ENCODE peak calls at places on chromosome 15, in five cellular contexts. D is astrocyte of the cerebellum; F is left lung; R is effector memory CD4-positive, alpha-beta T cell; C is breast epithelium. O is an unnamed sample.

GRCh38 chr15:47301481-47301880 is 415.8 kb upstream of the SEMA6D start:
- DNase-seq in D (no peak), F (no peak), R (no peak), C (no peak), O (no peak)

GRCh38 chr15:77178421-77178820 is 107.5 kb upstream of the TSPAN3 start:
- DNase-seq in D (no peak), F (no peak), R (no peak), C (no peak), O (no peak)

GRCh38 chr15:64869501-64869900 is 27.8 kb downstream of the PLEKHO2 start:
- DNase-seq in D (no peak), F (no peak), R (no peak), C (no peak), O (no peak)

GRCh38 chr15:77143606-77144005 is 72.7 kb upstream of the TSPAN3 start:
- DNase-seq in D (no peak), F (no peak), R (no peak), C (no peak), O (no peak)

GRCh38 chr15:68829068-68829467 is 8.4 kb upstream of the ANP32A start:
- DNase-seq in D (no peak), F (no peak), R (no peak), C (no peak), O (no peak)

GRCh38 chr15:34264070-34264469 is 39.3 kb downstream of the EMC4 start:
- DNase-seq in D (no peak), F (no peak), R (no peak), C (no peak), O (no peak)

GRCh38 chr15:77830041-77830440 is 197.3 kb upstream of the LINGO1 start:
- DNase-seq in D (peak; percentile 78), F (no peak), R (no peak), C (no peak), O (no peak)

GRCh38 chr15:58742424-58743160 is 6.9 kb downstream of the ADAM10 start:
- DNase-seq in D (no peak), F (no peak), R (no peak), C (no peak), O (no peak)

GRCh38 chr15:82140859-82141258 is 95.0 kb upstream of the MEX3B start:
- DNase-seq in D (no peak), F (no peak), R (no peak), C (no peak), O (no peak)

GRCh38 chr15:100715571-100716455 is 113.4 kb downstream of the ASB7 start:
- DNase-seq in D (no peak), F (no peak), R (no peak), C (peak; percentile 17), O (no peak)

GRCh38 chr15:35038655-35039534 is 46.2 kb downstream of the NANOGP8 start:
- DNase-seq in D (no peak), F (no peak), R (no peak), C (no peak), O (no peak)

GRCh38 chr15:57503051-57503702 is 88.5 kb upstream of the MYZAP start:
- DNase-seq in D (no peak), F (no peak), R (no peak), C (no peak), O (no peak)

GRCh38 chr15:57198654-57199241 is 177.6 kb upstream of the CGNL1 start:
- DNase-seq in D (no peak), F (no peak), R (no peak), C (no peak), O (no peak)

GRCh38 chr15:27059610-27060202 is 88.7 kb downstream of the GABRG3 start:
- DNase-seq in D (peak; percentile 15), F (no peak), R (no peak), C (no peak), O (no peak)

GRCh38 chr15:70319466-70319865 is 221.7 kb upstream of the TLE3 start:
- DNase-seq in D (no peak), F (no peak), R (no peak), C (peak; percentile 11), O (peak; percentile 13)

GRCh38 chr15:44788748-44789147 is 52.4 kb downstream of the TRIM69 start:
- DNase-seq in D (no peak), F (no peak), R (no peak), C (no peak), O (no peak)

GRCh38 chr15:100879046-100879445 is 585 bp upstream of the ALDH1A3 start:
- DNase-seq in D (no peak), F (no peak), R (no peak), C (no peak), O (no peak)

GRCh38 chr15:86247249-86247955 is 167.7 kb downstream of the AGBL1 start:
- DNase-seq in D (no peak), F (peak; percentile 61), R (no peak), C (peak; percentile 19), O (no peak)

GRCh38 chr15:40825661-40826088 is 2.8 kb downstream of the PPP1R14D start:
- DNase-seq in D (no peak), F (no peak), R (no peak), C (no peak), O (no peak)

GRCh38 chr15:93233710-93234109 is 144.7 kb upstream of the RGMA start:
- DNase-seq in D (no peak), F (no peak), R (no peak), C (no peak), O (no peak)

GRCh38 chr15:65638681-65639089 is 16.9 kb downstream of the SLC24A1 start:
- DNase-seq in D (peak; percentile 69), F (no peak), R (no peak), C (no peak), O (no peak)

GRCh38 chr15:31400222-31400927 is 73.7 kb downstream of the KLF13 start:
- DNase-seq in D (no peak), F (no peak), R (no peak), C (no peak), O (no peak)

GRCh38 chr15:68277131-68277604 is 377 bp upstream of the FEM1B start:
- DNase-seq in D (peak; percentile 12), F (peak; percentile 42), R (no peak), C (no peak), O (no peak)

GRCh38 chr15:39255760-39256159 is 325.1 kb upstream of the THBS1 start:
- DNase-seq in D (no peak), F (no peak), R (no peak), C (no peak), O (no peak)

GRCh38 chr15:70095387-70096214 is 2.1 kb downstream of the TLE3 start:
- DNase-seq in D (no peak), F (peak; percentile 90), R (no peak), C (no peak), O (no peak)

GRCh38 chr15:74461847-74462511 is 1.0 kb upstream of the UBL7 start:
- DNase-seq in D (no peak), F (no peak), R (no peak), C (no peak), O (no peak)

GRCh38 chr15:75538376-75538775 is 40.7 kb downstream of the PTPN9 start:
- DNase-seq in D (no peak), F (no peak), R (no peak), C (no peak), O (no peak)

GRCh38 chr15:80550910-80551265 is 144.2 kb upstream of the ABHD17C start:
- DNase-seq in D (no peak), F (no peak), R (no peak), C (no peak), O (no peak)

GRCh38 chr15:55683366-55683765 is 59.6 kb downstream of the PRTG start:
- DNase-seq in D (peak; percentile 54), F (no peak), R (no peak), C (no peak), O (no peak)

GRCh38 chr15:55770261-55770660 is 27.3 kb upstream of the PRTG start:
- DNase-seq in D (no peak), F (no peak), R (no peak), C (no peak), O (no peak)

GRCh38 chr15:81196576-81197254 is at the start of gene IL16:
- DNase-seq in D (no peak), F (no peak), R (no peak), C (no peak), O (no peak)

GRCh38 chr15:72902245-72902928 is 118.8 kb upstream of the ADPGK start:
- DNase-seq in D (peak; percentile 80), F (no peak), R (no peak), C (peak; percentile 20), O (no peak)
- H3K4me3 ChIP-seq in D (no peak overlapping the region), F (no peak overlapping the region), R (no peak overlapping the region), C (no peak overlapping the region), O (no peak overlapping the region)

DNA sequence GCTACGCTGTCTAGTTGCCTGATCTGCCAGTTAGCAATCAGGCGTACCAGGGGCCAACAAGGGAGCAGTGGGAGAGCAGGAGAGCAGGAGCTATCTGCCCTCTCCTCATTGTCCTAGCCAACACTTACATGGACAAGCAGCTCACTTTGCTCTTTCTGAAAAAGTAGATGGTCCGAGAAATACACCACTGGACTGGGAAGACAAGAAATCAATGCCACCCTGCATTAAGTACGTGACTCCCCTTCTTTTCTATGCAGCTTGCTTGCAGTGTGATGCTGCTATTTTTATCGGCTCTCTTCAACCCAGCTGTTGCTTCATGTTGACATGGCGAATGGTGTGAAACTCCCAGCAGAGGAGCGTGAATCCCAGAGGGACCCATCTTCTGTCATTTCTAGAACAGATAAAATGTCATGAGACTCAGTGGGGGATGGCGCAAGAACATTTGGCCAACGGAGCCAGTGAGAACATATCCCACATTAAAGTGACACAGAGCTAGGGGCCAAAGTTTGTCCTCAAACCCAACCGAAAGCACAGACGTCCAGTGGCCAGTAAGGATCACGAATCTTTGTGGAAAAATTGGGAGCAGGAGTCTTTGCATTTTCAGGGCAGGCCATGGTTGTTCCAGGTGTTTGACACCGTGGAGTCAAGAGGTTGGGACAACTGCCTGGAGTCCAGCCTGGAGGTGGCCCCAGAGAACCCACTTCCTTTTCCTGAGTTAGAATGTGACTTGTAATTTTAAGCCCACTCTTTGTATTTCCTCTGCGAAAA is 53.7 kb upstream of the MEF2A start:
- DNase-seq in D (no peak), F (no peak), R (no peak), C (no peak), O (no peak)
- H3K4me3 ChIP-seq in D (no peak overlapping the region), F (no peak overlapping the region), R (no peak overlapping the region), C (no peak overlapping the region), O (no peak overlapping the region)

GRCh38 chr15:51121118-51121517 is 26.4 kb upstream of the TNFAIP8L3 start:
- DNase-seq in D (peak; percentile 84), F (no peak), R (no peak), C (no peak), O (no peak)
- H3K4me3 ChIP-seq in D (no peak overlapping the region), F (no peak overlapping the region), R (no peak overlapping the region), C (no peak overlapping the region), O (no peak overlapping the region)

GRCh38 chr15:33126559-33127290 is 67.8 kb downstream of the FMN1 start:
- DNase-seq in D (peak; percentile 94), F (no peak), R (no peak), C (no peak), O (no peak)
- H3K4me3 ChIP-seq in D (no peak overlapping the region), F (no peak overlapping the region), R (no peak overlapping the region), C (no peak overlapping the region), O (no peak overlapping the region)

GRCh38 chr15:90400005-90400758 is 12.1 kb downstream of the IQGAP1 start:
- DNase-seq in D (no peak), F (no peak), R (no peak), C (no peak), O (no peak)

GRCh38 chr15:90400759-90401314 is 12.8 kb downstream of the IQGAP1 start:
- DNase-seq in D (peak; percentile 91), F (no peak), R (peak; percentile 52), C (peak; percentile 77), O (peak; percentile 21)

GRCh38 chr15:90402806-90403205 is 14.8 kb downstream of the IQGAP1 start:
- DNase-seq in D (no peak), F (no peak), R (no peak), C (no peak), O (no peak)

GRCh38 chr15:90402230-90402629 is 14.2 kb downstream of the IQGAP1 start:
- DNase-seq in D (peak; percentile 76), F (no peak), R (no peak), C (peak; percentile 69), O (no peak)

GRCh38 chr15:90401499-90401898 is 13.5 kb downstream of the IQGAP1 start:
- DNase-seq in D (no peak), F (no peak), R (no peak), C (no peak), O (no peak)
- H3K4me3 ChIP-seq in D (no peak overlapping the region), F (no peak overlapping the region), R (no peak overlapping the region), C (no peak overlapping the region), O (no peak overlapping the region)

O was measured in esophagus squamous epithelium.